ENCODE peak calls at places on chromosomes 13 and 19, in six cellular contexts. X is neuronal stem cell, E is H9, V is IMR-90, Y is mesenchymal stem cell, J is mesendoderm. A is an unnamed sample.

GRCh38 chr13:24228852-24229458 is 68.4 kb downstream of the SPATA13 start:
- DNase-seq in X (peak), E (no peak), V (peak), Y (peak), J (peak), A (no peak)

GRCh38 chr13:100826441-100826840 is 151.8 kb upstream of the TMTC4 start:
- DNase-seq in X (no peak), E (no peak), V (no peak), Y (no peak), J (no peak), A (no peak)

GRCh38 chr19:956747-957451 is 27.2 kb upstream of the WDR18 start:
- DNase-seq in X (peak), E (peak), V (peak), Y (peak), J (peak), A (peak)

GRCh38 chr13:107211073-107211472 is 643.1 kb upstream of the ARGLU1 start:
- DNase-seq in X (peak), E (peak), V (peak), Y (peak), J (peak), A (peak)

GRCh38 chr19:57465680-57466381 is 8.9 kb upstream of the VN1R1 start:
- DNase-seq in X (no peak), E (no peak), V (peak), Y (peak), J (peak), A (peak)

GRCh38 chr19:14023404-14024235 is 4.3 kb upstream of the RLN3 start:
- DNase-seq in X (no peak), E (peak), V (peak), Y (peak), J (peak), A (peak)

GRCh38 chr13:108560092-108560491 is 69.3 kb upstream of the MYO16 start:
- DNase-seq in X (peak), E (no peak), V (no peak), Y (no peak), J (peak), A (no peak)

GRCh38 chr13:50612717-50613116 is 230.8 kb downstream of the DLEU7 start:
- DNase-seq in X (no peak), E (no peak), V (no peak), Y (no peak), J (no peak), A (no peak)

GRCh38 chr19:31578326-31578725 is 229.1 kb upstream of the TSHZ3 start:
- DNase-seq in X (no peak), E (peak), V (no peak), Y (no peak), J (no peak), A (no peak)

GRCh38 chr19:53041366-53041765 is 3.2 kb upstream of the ERVV-2 start:
- DNase-seq in X (no peak), E (no peak), V (no peak), Y (no peak), J (no peak), A (no peak)
- H3K23ac ChIP-seq in X (no peak), E (no peak), V (no peak), Y (no peak), J (no peak), A (no peak)

DNA sequence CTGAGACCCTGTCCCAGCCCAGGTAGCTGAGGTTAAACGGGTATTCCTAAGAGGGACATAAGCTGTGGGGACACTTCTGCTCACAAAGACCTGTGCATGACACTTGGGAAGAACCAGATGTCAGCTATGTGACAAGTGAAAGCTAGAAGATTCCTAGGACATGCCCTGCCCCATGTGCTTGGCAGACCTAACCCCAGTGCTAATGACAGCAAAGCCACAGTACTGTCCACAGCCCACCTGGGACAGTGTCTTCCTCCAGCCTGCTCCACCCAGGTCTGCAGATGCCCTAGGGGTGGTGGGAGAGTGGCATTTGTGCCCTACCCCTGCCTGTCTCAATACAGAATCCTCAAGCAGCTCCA is 18.4 kb upstream of the EPHX3 start:
- DNase-seq in X (no peak), E (no peak), V (no peak), Y (no peak), J (no peak), A (no peak)
- H2BK5ac ChIP-seq in X (no peak), E (no peak), V (peak), Y (no peak), J (no peak), A (peak)

GRCh38 chr19:5623397-5624153 is 692 bp downstream of the SAFB start:
- DNase-seq in X (no peak), E (no peak), V (no peak), Y (peak), J (no peak), A (no peak)
- H3K23ac ChIP-seq in X (peak), E (no peak), V (peak), Y (no peak), J (peak), A (no peak)

GRCh38 chr13:51728972-51729371 is 75.0 kb downstream of the DHRS12 start:
- DNase-seq in X (no peak), E (no peak), V (peak), Y (peak), J (no peak), A (no peak)
- H2BK5ac ChIP-seq in X (no peak), E (no peak), V (peak), Y (no peak), J (no peak), A (no peak)

GRCh38 chr19:44092108-44092507 is 2.1 kb upstream of the ZNF224 start:
- DNase-seq in X (no peak), E (no peak), V (no peak), Y (no peak), J (no peak), A (no peak)
- H3K23ac ChIP-seq in X (no peak), E (no peak), V (no peak), Y (no peak), J (no peak), A (no peak)

GRCh38 chr13:51675877-51676276 is 91.6 kb downstream of the WDFY2 start:
- DNase-seq in X (no peak), E (no peak), V (no peak), Y (no peak), J (no peak), A (no peak)
- H2BK5ac ChIP-seq in X (no peak), E (no peak), V (no peak), Y (no peak), J (no peak), A (no peak)

GRCh38 chr13:109769275-109769674 is 17.1 kb downstream of the IRS2 start:
- DNase-seq in X (no peak), E (no peak), V (no peak), Y (no peak), J (no peak), A (no peak)

GRCh38 chr13:109768616-109769015 is 17.8 kb downstream of the IRS2 start:
- DNase-seq in X (no peak), E (no peak), V (no peak), Y (no peak), J (no peak), A (no peak)

GRCh38 chr13:109769921-109770320 is 16.5 kb downstream of the IRS2 start:
- DNase-seq in X (no peak), E (no peak), V (no peak), Y (no peak), J (no peak), A (no peak)

GRCh38 chr13:109771926-109772325 is 14.5 kb downstream of the IRS2 start:
- DNase-seq in X (no peak), E (no peak), V (no peak), Y (no peak), J (no peak), A (no peak)

GRCh38 chr13:109770436-109770835 is 15.9 kb downstream of the IRS2 start:
- DNase-seq in X (no peak), E (no peak), V (no peak), Y (no peak), J (no peak), A (no peak)
- H3K23ac ChIP-seq in X (no peak), E (no peak), V (no peak), Y (no peak), J (no peak), A (no peak)

GRCh38 chr13:46495066-46495465 is 57.9 kb upstream of the LRCH1 start:
- DNase-seq in X (no peak), E (no peak), V (no peak), Y (no peak), J (peak), A (no peak)

GRCh38 chr13:46492946-46493345 is 60.0 kb upstream of the LRCH1 start:
- DNase-seq in X (peak), E (no peak), V (peak), Y (peak), J (peak), A (no peak)

GRCh38 chr13:46496086-46496485 is 56.9 kb upstream of the LRCH1 start:
- DNase-seq in X (no peak), E (no peak), V (no peak), Y (no peak), J (no peak), A (no peak)

GRCh38 chr13:46498650-46499049 is 54.3 kb upstream of the LRCH1 start:
- DNase-seq in X (no peak), E (no peak), V (no peak), Y (no peak), J (no peak), A (no peak)

GRCh38 chr13:46495647-46496046 is 57.3 kb upstream of the LRCH1 start:
- DNase-seq in X (no peak), E (no peak), V (no peak), Y (no peak), J (no peak), A (no peak)
- H2BK5ac ChIP-seq in X (no peak), E (no peak), V (no peak), Y (no peak), J (no peak), A (no peak)